ENCODE peak calls at places on chromosomes 12 and 14, in ten cellular contexts. U, P, V, M, N, K, A, W, J and G are unnamed samples.
A peak's percentile ranks its signal among the peaks of the same experiment; 100 is the strongest.

GRCh38 chr12:107400686-107401447 is 284.7 kb upstream of the PWP1 start:
- DNase-seq in U (no peak), J (no peak), N (no peak), P (peak; percentile 18), V (peak; percentile 47), A (no peak), W (peak; percentile 20), M (peak; percentile 54), K (peak; percentile 73), G (peak; percentile 64)

GRCh38 chr14:68951800-68952540 is 27.1 kb downstream of the ACTN1 start:
- DNase-seq in N (no peak), W (no peak), V (no peak), M (peak; percentile 66), U (no peak), P (no peak), A (no peak), J (no peak), K (no peak), G (no peak)

GRCh38 chr14:61716956-61717355 is 21.6 kb downstream of the HIF1A start:
- DNase-seq in V (no peak), K (no peak), N (no peak), P (no peak), J (no peak), U (no peak), A (no peak), W (no peak), M (no peak), G (no peak)

GRCh38 chr12:57836442-57837375 is 9.8 kb downstream of the CTDSP2 start:
- DNase-seq in N (peak; percentile 78), P (peak; percentile 39), W (peak; percentile 80), K (peak; percentile 83), U (peak; percentile 76), A (no peak), V (no peak), J (peak; percentile 85), M (no peak), G (peak; percentile 66)

GRCh38 chr12:57268264-57268663 is 17.3 kb upstream of the STAC3 start:
- DNase-seq in V (peak; percentile 19), P (no peak), M (no peak), W (no peak), U (no peak), J (no peak), K (peak; percentile 13), A (no peak), N (no peak), G (no peak)

GRCh38 chr12:31492599-31493196 is 98.2 kb downstream of the DENND5B start:
- DNase-seq in V (no peak), M (no peak), K (no peak), W (no peak), P (no peak), A (no peak), N (no peak), U (no peak), J (peak; percentile 21), G (no peak)

GRCh38 chr12:68871899-68872298 is 61.1 kb downstream of the CPM start:
- DNase-seq in W (no peak), K (no peak), P (no peak), U (no peak), J (peak; percentile 11), V (peak; percentile 47), M (no peak), A (no peak), N (peak; percentile 39), G (no peak)

GRCh38 chr12:106418970-106419369 is 61.4 kb downstream of the POLR3B start:
- DNase-seq in P (no peak), U (no peak), K (no peak), V (no peak), J (peak; percentile 59), M (no peak), A (no peak), W (no peak), N (no peak), G (no peak)

GRCh38 chr14:24895243-24895583 is 154.7 kb downstream of the STXBP6 start:
- DNase-seq in U (no peak), A (no peak), K (peak; percentile 66), J (no peak), V (no peak), W (peak; percentile 64), M (no peak), P (no peak), N (no peak), G (no peak)

GRCh38 chr14:49865431-49865859 is 12.9 kb upstream of the NEMF start:
- DNase-seq in U (peak; percentile 89), P (peak; percentile 62), W (peak; percentile 71), V (peak; percentile 75), A (no peak), N (peak; percentile 85), M (peak; percentile 54), J (peak; percentile 70), K (peak; percentile 49), G (peak; percentile 84)

GRCh38 chr12:11836282-11836963 is 186.9 kb downstream of the ETV6 start:
- DNase-seq in V (no peak), U (peak; percentile 75), W (peak; percentile 17), K (no peak), N (no peak), A (peak; percentile 31), P (peak; percentile 2), J (no peak), M (no peak), G (no peak)

GRCh38 chr12:124916370-124917134 is 2.1 kb upstream of the UBC start:
- DNase-seq in A (no peak), V (peak; percentile 96), M (no peak), U (no peak), P (no peak), J (peak; percentile 88), N (peak; percentile 77), K (peak; percentile 95), W (peak; percentile 94), G (no peak)

GRCh38 chr12:114439306-114439705 is 33.4 kb upstream of the TBX5 start:
- DNase-seq in K (no peak), A (no peak), N (no peak), J (no peak), M (no peak), U (no peak), P (no peak), V (no peak), W (no peak), G (no peak)

GRCh38 chr14:88522393-88522792 is 32.4 kb downstream of the PTPN21 start:
- DNase-seq in V (no peak), W (no peak), M (no peak), P (no peak), A (no peak), U (no peak), N (no peak), K (no peak), J (no peak), G (no peak)

GRCh38 chr12:63826002-63826585 is 18.4 kb upstream of the SRGAP1 start:
- DNase-seq in P (no peak), V (peak; percentile 81), J (peak; percentile 66), M (peak; percentile 72), U (no peak), W (peak; percentile 75), N (peak; percentile 43), A (no peak), K (peak; percentile 56), G (peak; percentile 62)

GRCh38 chr14:97380539-97380941 is 583.4 kb downstream of the VRK1 start:
- DNase-seq in W (no peak), V (peak; percentile 1), N (peak; percentile 71), J (no peak), M (no peak), K (no peak), A (no peak), U (no peak), P (no peak), G (no peak)

DNA sequence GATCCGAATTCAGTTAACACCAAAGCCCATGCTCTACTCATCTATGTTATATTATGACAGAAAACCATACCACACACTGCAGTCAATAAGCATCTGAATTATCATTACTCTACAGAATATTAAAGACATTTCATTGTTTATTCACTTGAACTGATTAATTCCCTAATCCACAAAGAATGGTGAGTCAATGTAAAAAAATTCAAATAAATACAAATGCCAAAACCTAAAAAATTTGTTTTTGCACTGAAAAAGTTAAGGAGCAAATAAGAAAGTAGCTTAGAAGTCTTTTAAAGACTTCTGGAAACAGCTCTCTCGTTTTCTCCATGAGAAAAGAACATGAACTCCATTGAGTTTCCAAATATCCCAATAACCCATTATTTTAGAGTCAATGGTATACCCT is 13.6 kb downstream of the NID2 start:
- DNase-seq in W (no peak), P (no peak), A (no peak), M (no peak), K (peak; percentile 47), V (no peak), N (no peak), J (no peak), U (no peak), G (no peak)
- H3K4me1 ChIP-seq in W (peaks cover 4% of the 10 kb centered on the region), P (no peaks in the 10 kb centered on the region), A (peaks cover 22% of the 10 kb centered on the region), M (peaks cover 3% of the 10 kb centered on the region), K (peaks cover 35% of the 10 kb centered on the region), V (no peaks in the 10 kb centered on the region), N (no peaks in the 10 kb centered on the region), J (peaks cover 5% of the 10 kb centered on the region), U (peaks cover 17% of the 10 kb centered on the region), G (peaks cover 45% of the 10 kb centered on the region)

GRCh38 chr14:36394593-36394992 is 74.2 kb upstream of the MBIP start:
- DNase-seq in U (no peak), N (no peak), V (no peak), P (no peak), A (no peak), K (no peak), M (no peak), W (no peak), J (no peak), G (peak; percentile 29)

GRCh38 chr14:36390718-36391117 is 70.3 kb upstream of the MBIP start:
- DNase-seq in J (no peak), N (no peak), K (no peak), M (no peak), V (no peak), U (no peak), W (no peak), P (no peak), A (no peak), G (no peak)
- H3K27ac ChIP-seq in J (no peak overlapping the region), N (no peak overlapping the region), K (no peak overlapping the region), M (no peak overlapping the region), V (no peak overlapping the region), U (no peak overlapping the region), W (no peak overlapping the region), P (no peak overlapping the region), A (no peak overlapping the region), G (no peak overlapping the region)

DNA sequence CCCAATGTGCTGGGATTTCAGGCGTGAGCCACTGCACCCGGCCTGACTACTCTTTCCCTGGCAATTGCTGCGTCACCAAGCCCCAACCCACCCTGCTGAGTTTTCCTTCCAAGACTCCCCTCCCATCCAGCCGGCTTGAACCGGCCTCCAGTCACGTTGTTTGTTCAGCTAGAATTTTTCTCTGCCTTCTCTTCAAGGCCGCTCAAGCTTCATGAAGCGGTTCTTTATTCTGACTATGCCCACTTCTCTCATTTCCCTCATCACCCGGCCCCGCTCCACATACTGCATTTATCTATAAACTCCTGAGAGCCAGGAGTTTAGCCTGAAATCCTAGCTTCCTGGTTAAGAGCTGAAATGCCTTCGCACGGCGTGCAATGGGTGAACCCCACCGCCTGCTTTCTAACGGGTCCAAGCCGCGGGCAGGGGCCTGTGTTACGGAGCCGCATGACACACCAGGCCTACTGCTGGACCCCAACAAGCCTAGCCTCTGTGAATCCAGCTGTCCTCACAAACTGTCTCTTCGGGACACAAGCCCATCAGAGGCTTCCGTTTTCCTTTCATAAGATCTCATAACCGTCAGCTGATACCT is 999 bp upstream of the DCAF4 start:
- DNase-seq in J (no peak), V (no peak), A (no peak), P (no peak), N (no peak), U (no peak), W (no peak), K (no peak), M (no peak), G (no peak)
- H3K4me3 ChIP-seq in J (no peak overlapping the region), V (peak overlapping the region; percentile 67), A (peak overlapping the region; percentile 83), P (peak overlapping the region; percentile 90), N (peak overlapping the region; percentile 61), U (peak overlapping the region; percentile 81), W (peak overlapping the region; percentile 89), K (no peak overlapping the region), M (peak overlapping the region; percentile 79), G (no peak overlapping the region)

GRCh38 chr14:77630111-77630510 is 13.7 kb upstream of the SPTLC2 start:
- DNase-seq in W (no peak), K (no peak), A (no peak), J (no peak), M (no peak), P (no peak), U (no peak), V (no peak), N (no peak), G (no peak)
- H3K4me1 ChIP-seq in W (no peaks in the 10 kb centered on the region), K (no peaks in the 10 kb centered on the region), A (no peaks in the 10 kb centered on the region), J (no peaks in the 10 kb centered on the region), M (no peaks in the 10 kb centered on the region), P (no peaks in the 10 kb centered on the region), U (no peaks in the 10 kb centered on the region), V (no peaks in the 10 kb centered on the region), N (no peaks in the 10 kb centered on the region), G (no peaks in the 10 kb centered on the region)